ENCODE peak calls at places on chromosomes 7 and 10, in six cellular contexts. V is neural progenitor cell, J is HCT116, Q is cardiac muscle cell, W is OCI-LY7, Z is GM12878. E is an unnamed sample.

GRCh38 chr7:100119701-100120517 is 475 bp downstream of the CNPY4 start:
- DNase-seq in W (peak; percentile 77), Z (no peak), Q (peak; percentile 72), V (peak; percentile 86), J (no peak), E (peak; percentile 79)

GRCh38 chr7:78489851-78490250 is 691.3 kb downstream of the PHTF2 start:
- DNase-seq in J (no peak), V (no peak), Q (peak; percentile 17), Z (no peak), W (no peak), E (no peak)

GRCh38 chr7:50166997-50167961 is 74.2 kb upstream of the ZPBP start:
- DNase-seq in V (no peak), J (no peak), Z (no peak), W (peak; percentile 84), Q (no peak), E (no peak)

GRCh38 chr7:11404355-11404754 is 427.6 kb downstream of the THSD7A start:
- DNase-seq in Q (no peak), V (no peak), Z (no peak), W (no peak), J (no peak), E (no peak)

GRCh38 chr7:41399171-41399570 is 303.7 kb downstream of the INHBA start:
- DNase-seq in W (no peak), Z (no peak), Q (no peak), J (no peak), V (no peak), E (no peak)

GRCh38 chr7:1968397-1969111 is 264.2 kb downstream of the MAD1L1 start:
- DNase-seq in Z (no peak), J (no peak), W (no peak), V (no peak), Q (no peak), E (no peak)

GRCh38 chr10:61804414-61804813 is 97.1 kb upstream of the ARID5B start:
- DNase-seq in Q (peak; percentile 42), W (no peak), Z (no peak), J (no peak), V (no peak), E (no peak)

GRCh38 chr10:84543948-84544347 is 215.6 kb downstream of the CCSER2 start:
- DNase-seq in J (no peak), V (no peak), Q (no peak), W (no peak), Z (no peak), E (no peak)

GRCh38 chr10:76721891-76722505 is 915.6 kb downstream of the KCNMA1 start:
- DNase-seq in J (no peak), Q (no peak), W (no peak), Z (no peak), V (no peak), E (no peak)

GRCh38 chr7:42238709-42239395 is 1.8 kb upstream of the GLI3 start:
- DNase-seq in Z (no peak), V (peak; percentile 59), J (no peak), W (no peak), Q (peak; percentile 79), E (no peak)

GRCh38 chr10:19922236-19922963 is 106.2 kb downstream of the PLXDC2 start:
- DNase-seq in J (no peak), V (no peak), W (no peak), Z (no peak), Q (peak; percentile 87), E (peak; percentile 38)

GRCh38 chr7:41491313-41491712 is 211.6 kb downstream of the INHBA start:
- DNase-seq in J (no peak), Z (no peak), Q (peak; percentile 57), W (no peak), V (no peak), E (no peak)

GRCh38 chr7:134362587-134363483 is 46.1 kb upstream of the SLC35B4 start:
- DNase-seq in W (no peak), Q (peak; percentile 70), Z (no peak), J (no peak), V (no peak), E (no peak)

GRCh38 chr10:68156373-68157185 is 47.3 kb downstream of the MYPN start:
- DNase-seq in W (peak; percentile 69), J (peak; percentile 58), V (peak; percentile 62), Q (peak; percentile 83), Z (no peak), E (peak; percentile 85)

GRCh38 chr7:128865996-128866877 is 3.6 kb downstream of the ATP6V1F start:
- DNase-seq in V (no peak), W (no peak), Q (no peak), J (no peak), Z (no peak), E (no peak)

GRCh38 chr7:128865303-128865702 is 2.6 kb downstream of the ATP6V1F start:
- DNase-seq in Q (no peak), J (no peak), Z (no peak), W (no peak), V (no peak), E (no peak)

GRCh38 chr7:128861957-128862570 is 592 bp upstream of the ATP6V1F start:
- DNase-seq in V (no peak), J (no peak), W (no peak), Z (no peak), Q (no peak), E (no peak)

GRCh38 chr7:128862571-128863432 is at the start of gene ATP6V1F:
- DNase-seq in V (peak; percentile 97), Q (peak; percentile 98), W (peak; percentile 98), Z (peak; percentile 97), J (peak; percentile 95), E (peak; percentile 97)

DNA sequence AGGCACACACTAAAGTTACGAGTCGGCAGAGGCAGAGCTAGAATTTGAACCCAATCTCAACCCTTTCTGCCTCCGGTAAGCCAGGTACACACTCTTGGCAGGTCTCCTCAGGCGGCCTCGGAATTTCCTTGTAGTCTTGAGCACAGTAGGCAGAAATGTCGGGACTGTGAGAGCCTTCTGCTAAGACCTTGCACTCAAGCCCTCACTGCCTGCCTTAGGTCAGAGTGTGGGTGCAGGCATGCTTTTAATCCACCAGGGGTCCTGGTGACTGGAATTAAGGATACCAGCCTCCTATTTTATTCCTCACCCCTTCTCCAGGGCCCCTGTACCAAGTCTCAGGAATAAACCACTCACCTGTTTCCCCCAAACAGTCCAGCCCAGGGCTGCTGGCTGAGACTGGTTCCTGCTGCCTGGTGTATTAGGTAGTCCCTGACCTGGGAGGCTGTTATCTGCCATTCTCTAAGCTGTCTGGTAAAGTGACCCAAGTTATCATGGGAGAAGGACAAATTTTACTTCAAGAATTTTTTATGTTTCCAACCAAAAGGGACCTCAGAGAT is 855 bp downstream of the ATP6V1F start:
- DNase-seq in W (peak; percentile 81), V (peak; percentile 83), Q (peak; percentile 77), Z (no peak), J (peak; percentile 56), E (peak; percentile 43)
- TF ChIP-seq CTCF in W (peak; percentile 77), V (peak; percentile 61), Q (peak; percentile 61), Z (peak; percentile 44), J (peak; percentile 59), E (peak; percentile 30)

GRCh38 chr10:127907411-127908105 is 655 bp downstream of the PTPRE start:
- DNase-seq in W (no peak), Z (no peak), V (no peak), Q (peak; percentile 80), J (no peak), E (peak; percentile 38)

GRCh38 chr10:127909716-127910463 is 3.0 kb downstream of the PTPRE start:
- DNase-seq in V (no peak), Z (no peak), W (no peak), Q (no peak), J (no peak), E (no peak)

GRCh38 chr10:127908958-127909267 is 2.0 kb downstream of the PTPRE start:
- DNase-seq in V (no peak), Z (no peak), Q (no peak), W (no peak), J (no peak), E (no peak)

GRCh38 chr10:127906548-127907377 is at the start of gene PTPRE:
- DNase-seq in W (no peak), V (peak; percentile 90), J (peak; percentile 40), Z (no peak), Q (peak; percentile 85), E (peak; percentile 72)

DNA sequence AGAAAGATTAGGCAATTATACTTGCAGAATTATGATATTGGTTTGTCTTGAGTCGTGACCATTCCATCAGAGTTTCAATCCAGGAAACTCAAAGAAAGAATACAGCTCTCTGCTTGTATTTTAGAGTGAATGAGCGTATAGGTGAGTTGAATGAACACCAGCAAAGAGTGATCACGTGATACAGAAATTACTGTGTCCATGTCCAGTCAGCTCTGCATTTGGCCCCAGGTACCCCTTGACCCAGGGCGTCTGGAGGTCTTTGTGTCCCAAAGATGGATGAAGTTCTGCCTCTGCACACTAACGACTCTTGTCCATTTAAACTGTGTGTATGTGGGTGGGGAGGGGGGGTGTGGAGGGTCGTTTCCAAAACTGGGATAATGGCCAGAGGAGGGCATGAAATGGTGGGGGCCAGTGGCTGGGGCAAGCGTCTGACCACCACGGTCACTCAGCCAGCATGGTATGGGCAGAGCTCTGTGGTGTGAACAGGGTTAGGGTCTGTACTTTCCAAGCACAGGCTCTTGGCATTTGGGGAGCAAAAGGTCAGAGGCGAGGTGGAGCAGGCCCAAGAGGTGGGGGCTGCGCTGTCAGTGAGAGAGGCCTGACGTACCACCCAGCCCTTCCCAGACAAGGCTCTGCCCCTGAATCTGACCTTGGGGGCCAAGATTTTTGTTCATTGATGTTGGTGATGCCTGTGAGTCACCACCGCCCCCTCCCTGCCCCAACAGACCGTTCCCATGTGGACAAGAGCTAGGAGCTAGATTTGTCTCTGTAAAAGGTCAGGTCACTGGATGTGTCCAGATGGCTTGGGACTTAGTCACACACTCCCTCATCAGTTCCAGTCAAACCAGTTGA is 1.4 kb downstream of the PTPRE start:
- DNase-seq in W (no peak), Z (no peak), Q (peak; percentile 42), V (no peak), J (peak; percentile 87), E (no peak)
- H3K4me3 ChIP-seq in W (no peak overlapping the region), Z (no peak overlapping the region), Q (no peak overlapping the region), V (no peak overlapping the region), J (no peak overlapping the region), E (peak overlapping the region; percentile 63)

DNA sequence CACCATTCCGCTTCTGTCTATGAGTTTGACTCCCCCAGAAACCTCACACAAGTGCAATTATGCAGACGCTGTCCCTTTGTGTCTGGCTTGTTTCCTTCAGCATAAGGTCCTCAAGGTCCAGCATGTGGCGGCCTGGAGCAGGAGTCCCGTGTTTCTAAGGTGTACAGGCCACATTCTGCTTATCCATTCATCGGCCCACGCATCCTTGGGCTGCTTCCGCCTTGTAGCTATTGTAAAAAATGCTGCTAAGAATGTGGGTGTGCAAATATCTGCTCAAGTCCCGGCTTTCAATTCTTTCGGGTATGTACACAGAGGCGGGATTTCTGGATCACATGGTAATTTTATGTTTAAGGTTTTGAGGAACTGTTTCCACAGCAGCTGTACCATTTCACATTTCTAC is 38.2 kb downstream of the ESYT2 start:
- DNase-seq in V (no peak), J (no peak), W (no peak), Q (no peak), Z (no peak), E (no peak)
- H3K27ac ChIP-seq in V (no peak overlapping the region), J (no peak overlapping the region), W (no peak overlapping the region), Q (no peak overlapping the region), Z (no peak overlapping the region), E (no peak overlapping the region)

GRCh38 chr7:138667535-138667934 is 33.6 kb downstream of the SVOPL start:
- DNase-seq in Z (no peak), V (no peak), J (no peak), Q (no peak), W (no peak), E (no peak)

GRCh38 chr7:138670594-138670993 is 30.6 kb downstream of the SVOPL start:
- DNase-seq in W (no peak), Z (no peak), V (no peak), J (no peak), Q (no peak), E (no peak)

GRCh38 chr7:138668946-138669345 is 32.2 kb downstream of the SVOPL start:
- DNase-seq in Z (no peak), W (no peak), J (no peak), Q (no peak), V (no peak), E (no peak)

GRCh38 chr7:138668197-138668596 is 33.0 kb downstream of the SVOPL start:
- DNase-seq in Z (no peak), J (no peak), Q (no peak), W (no peak), V (no peak), E (no peak)

GRCh38 chr7:138669364-138669763 is 31.8 kb downstream of the SVOPL start:
- DNase-seq in Z (no peak), J (no peak), V (no peak), W (no peak), Q (no peak), E (no peak)
- TF ChIP-seq CTCF in Z (no peak), J (no peak), V (no peak), W (no peak), Q (no peak), E (no peak)

E was measured in testis.